ENCODE peak calls at places on chromosomes 6 and 20, in four cellular contexts. J is HCT116, E is GM12878, P is K562. D is an unnamed sample.

GRCh38 chr20:40294175-40294574 is 394.9 kb downstream of the MAFB start:
- DNase-seq in J (no peak), E (no peak), P (no peak), D (no peak)

GRCh38 chr20:49976542-49976941 is 6.2 kb upstream of the SNAI1 start:
- DNase-seq in J (no peak), E (no peak), P (no peak), D (no peak)

GRCh38 chr6:38436726-38437465 is 202.8 kb downstream of the BTBD9 start:
- DNase-seq in J (peak), E (no peak), P (no peak), D (peak)

GRCh38 chr6:24927985-24928735 is 7.6 kb downstream of the RIPOR2 start:
- DNase-seq in J (no peak), E (no peak), P (no peak), D (no peak)

GRCh38 chr20:2172305-2173175 is 70.9 kb downstream of the STK35 start:
- DNase-seq in J (peak), E (peak), P (peak), D (peak)

GRCh38 chr6:43076093-43076927 is at the start of gene PTK7:
- DNase-seq in J (no peak), E (no peak), P (peak), D (peak)

GRCh38 chr20:46844965-46845364 is 49.7 kb upstream of the EYA2 start:
- DNase-seq in J (no peak), E (no peak), P (no peak), D (no peak)

GRCh38 chr20:52012093-52012492 is 179.5 kb downstream of the ZFP64 start:
- DNase-seq in J (no peak), E (no peak), P (no peak), D (no peak)

GRCh38 chr20:17650816-17651760 is 31.0 kb downstream of the RRBP1 start:
- DNase-seq in J (no peak), E (no peak), P (no peak), D (no peak)

GRCh38 chr6:41546866-41547798 is 951 bp downstream of the FOXP4 start:
- DNase-seq in J (no peak), E (no peak), P (peak), D (no peak)

GRCh38 chr6:35258858-35259193 is 709 bp upstream of the ZNF76 start:
- DNase-seq in J (peak), E (no peak), P (peak), D (peak)

GRCh38 chr6:95203153-95203754 is 374.1 kb upstream of the MANEA start:
- DNase-seq in J (peak), E (no peak), P (peak), D (peak)

GRCh38 chr6:129359811-129360787 is 349.9 kb downstream of the ARHGAP18 start:
- DNase-seq in J (no peak), E (no peak), P (no peak), D (no peak)

GRCh38 chr6:119313937-119314893 is 35.3 kb downstream of the MAN1A1 start:
- DNase-seq in J (no peak), E (peak), P (no peak), D (no peak)

GRCh38 chr6:168376120-168376519 is 56.5 kb upstream of the DACT2 start:
- DNase-seq in J (no peak), E (no peak), P (no peak), D (no peak)

GRCh38 chr20:43442310-43442880 is 15.3 kb upstream of the SRSF6 start:
- DNase-seq in J (no peak), E (no peak), P (no peak), D (peak)

GRCh38 chr20:51749674-51750036 is 18.5 kb downstream of the ATP9A start:
- DNase-seq in J (no peak), E (no peak), P (no peak), D (no peak)

GRCh38 chr6:84177253-84177652 is 50.2 kb downstream of the CEP162 start:
- DNase-seq in J (no peak), E (no peak), P (no peak), D (no peak)

GRCh38 chr6:98136333-98136732 is 698.0 kb upstream of the POU3F2 start:
- DNase-seq in J (no peak), E (no peak), P (no peak), D (no peak)

GRCh38 chr6:17022604-17023003 is 79.2 kb upstream of the STMND1 start:
- DNase-seq in J (no peak), E (peak), P (no peak), D (no peak)

GRCh38 chr6:165760803-165761185 is 97.8 kb upstream of the PDE10A start:
- DNase-seq in J (no peak), E (no peak), P (no peak), D (no peak)

GRCh38 chr6:157335829-157336228 is 12.5 kb upstream of the TMEM242 start:
- DNase-seq in J (no peak), E (no peak), P (peak), D (peak)

GRCh38 chr6:159254186-159254585 is 85.0 kb downstream of the FNDC1 start:
- DNase-seq in J (no peak), E (no peak), P (no peak), D (no peak)

GRCh38 chr6:33205172-33206026 is 944 bp downstream of the HSD17B8 start:
- DNase-seq in J (peak), E (no peak), P (peak), D (no peak)

GRCh38 chr6:169415179-169415578 is 161.5 kb upstream of the THBS2 start:
- DNase-seq in J (no peak), E (no peak), P (no peak), D (peak)

GRCh38 chr6:110826236-110827129 is 11.2 kb upstream of the CDK19 start:
- DNase-seq in J (no peak), E (no peak), P (no peak), D (no peak)
- TF ChIP-seq JUND in J (no peak), E (no peak), P (no peak), D (no peak)

DNA sequence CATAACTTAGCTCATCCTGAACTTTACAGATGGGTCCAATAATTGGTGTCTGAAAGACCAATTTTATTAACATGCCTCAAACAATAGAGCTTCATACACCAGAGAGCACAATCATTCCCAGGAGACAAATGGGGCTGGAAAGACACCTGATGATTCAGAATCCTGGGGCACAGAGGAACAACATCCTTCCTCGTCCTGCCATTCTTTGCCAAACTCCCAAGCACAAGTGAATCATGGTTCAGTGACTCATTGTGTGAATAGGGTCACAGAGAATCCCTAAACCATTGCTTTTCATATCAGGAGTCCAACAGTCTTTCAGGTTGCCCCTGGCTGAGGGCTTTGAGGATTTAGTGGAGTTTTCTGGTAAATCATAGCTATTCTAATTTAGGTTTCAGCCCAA is 266.4 kb upstream of the BMP2 start:
- DNase-seq in J (no peak), E (no peak), P (no peak), D (no peak)
- TF ChIP-seq JUND in J (no peak), E (no peak), P (no peak), D (no peak)

GRCh38 chr6:155306958-155307357 is 7.3 kb downstream of the TFB1M start:
- DNase-seq in J (no peak), E (no peak), P (no peak), D (no peak)

GRCh38 chr6:155297669-155298068 is 16.6 kb downstream of the TFB1M start:
- DNase-seq in J (no peak), E (no peak), P (no peak), D (no peak)

GRCh38 chr6:155303361-155303870 is 10.9 kb downstream of the TFB1M start:
- DNase-seq in J (no peak), E (no peak), P (no peak), D (no peak)

DNA sequence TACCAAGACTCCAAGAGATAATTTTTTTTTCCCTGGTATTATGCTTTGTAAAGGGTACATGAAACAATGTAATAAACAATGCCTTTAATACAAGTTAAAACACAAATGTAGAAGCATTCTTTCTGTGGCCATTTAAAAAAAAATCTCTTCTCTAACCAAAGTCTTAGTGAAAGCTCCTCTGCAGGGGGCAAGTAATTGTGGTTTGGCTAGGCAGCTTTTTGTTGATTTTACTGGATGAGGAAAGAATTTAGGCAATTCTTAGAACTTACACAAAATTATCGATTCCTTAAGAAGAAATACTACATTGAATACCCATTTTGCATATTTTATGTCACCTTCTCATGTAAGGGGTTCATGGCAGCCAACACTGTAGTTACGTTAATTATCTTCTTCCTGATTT is 12.4 kb downstream of the TFB1M start:
- DNase-seq in J (no peak), E (no peak), P (no peak), D (no peak)
- TF ChIP-seq JUND in J (no peak), E (no peak), P (no peak), D (no peak)

DNA sequence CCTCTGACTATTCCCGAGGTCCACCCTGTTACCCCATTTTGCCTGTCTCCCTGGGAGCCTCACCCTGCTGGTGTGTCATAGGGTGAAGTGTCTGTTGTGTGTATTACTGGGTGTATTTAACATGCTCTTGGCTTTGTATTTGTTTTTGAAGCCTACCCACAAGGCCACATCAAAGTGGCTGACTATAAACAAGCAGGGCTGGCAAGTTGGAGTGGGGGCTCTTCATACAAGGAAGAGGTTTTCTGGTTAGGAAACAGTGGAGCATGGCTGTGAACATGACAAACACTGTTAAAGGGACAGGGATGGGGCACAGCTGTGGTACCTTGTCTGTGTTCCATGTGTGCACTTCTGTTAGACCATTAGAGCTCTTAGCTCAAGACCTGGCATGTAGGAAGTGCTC is 26.3 kb downstream of the HECA start:
- DNase-seq in J (peak), E (no peak), P (no peak), D (no peak)
- TF ChIP-seq JUND in J (peak), E (no peak), P (no peak), D (no peak)

GRCh38 chr6:45697605-45698004 is 318.1 kb downstream of the CLIC5 start:
- DNase-seq in J (peak), E (no peak), P (no peak), D (no peak)
- TF ChIP-seq JUND in J (no peak), E (no peak), P (no peak), D (no peak)

GRCh38 chr6:4403023-4403752 is 267.8 kb upstream of the ECI2 start:
- DNase-seq in J (no peak), E (no peak), P (no peak), D (no peak)

GRCh38 chr6:4404410-4404809 is 269.0 kb upstream of the ECI2 start:
- DNase-seq in J (no peak), E (no peak), P (no peak), D (no peak)

GRCh38 chr6:4403828-4404227 is 268.5 kb upstream of the ECI2 start:
- DNase-seq in J (no peak), E (no peak), P (no peak), D (no peak)

GRCh38 chr6:4401408-4402367 is 266.3 kb upstream of the ECI2 start:
- DNase-seq in J (no peak), E (no peak), P (no peak), D (no peak)

GRCh38 chr6:4402477-4402976 is 267.2 kb upstream of the ECI2 start:
- DNase-seq in J (no peak), E (no peak), P (no peak), D (peak)
- TF ChIP-seq JUND in J (peak), E (no peak), P (no peak), D (no peak)

GRCh38 chr20:61723538-61724257 is 342.0 kb downstream of the TAF4 start:
- DNase-seq in J (no peak), E (no peak), P (no peak), D (no peak)

GRCh38 chr20:61720348-61720696 is 345.4 kb downstream of the TAF4 start:
- DNase-seq in J (no peak), E (no peak), P (no peak), D (no peak)

GRCh38 chr20:61722146-61722678 is 343.5 kb downstream of the TAF4 start:
- DNase-seq in J (no peak), E (no peak), P (no peak), D (no peak)

GRCh38 chr20:61718361-61718760 is 347.3 kb downstream of the TAF4 start:
- DNase-seq in J (no peak), E (no peak), P (no peak), D (no peak)

GRCh38 chr20:61719691-61720347 is 345.9 kb downstream of the TAF4 start:
- DNase-seq in J (no peak), E (no peak), P (no peak), D (no peak)
- TF ChIP-seq JUND in J (no peak), E (no peak), P (no peak), D (no peak)

GRCh38 chr20:19975901-19976300 is 41.3 kb upstream of the NAA20 start:
- DNase-seq in J (no peak), E (no peak), P (no peak), D (no peak)

GRCh38 chr20:19975436-19975799 is 41.7 kb upstream of the NAA20 start:
- DNase-seq in J (no peak), E (no peak), P (no peak), D (no peak)

GRCh38 chr20:19974621-19975435 is 42.3 kb upstream of the NAA20 start:
- DNase-seq in J (no peak), E (no peak), P (no peak), D (no peak)

GRCh38 chr20:19976595-19977372 is 40.4 kb upstream of the NAA20 start:
- DNase-seq in J (peak), E (no peak), P (no peak), D (peak)

GRCh38 chr20:19973920-19974620 is 43.1 kb upstream of the NAA20 start:
- DNase-seq in J (no peak), E (no peak), P (no peak), D (no peak)
- TF ChIP-seq JUND in J (no peak), E (no peak), P (no peak), D (no peak)

D was measured in T47D.